ENCODE peak calls at places on chromosomes 4 and X, in four cellular contexts. H is NCI-H2029, T is posterior cingulate gyrus, W is right lobe of liver. Y is an unnamed sample.

GRCh38 chr4:94695389-94695788 is 62.4 kb upstream of the BMPR1B start:
- DNase-seq in H (no peak), T (no peak), W (no peak), Y (no peak)

GRCh38 chrX:120450163-120450562 is 18.9 kb downstream of the LAMP2 start:
- DNase-seq in W (no peak), T (no peak), H (no peak), Y (peak; percentile 4)

GRCh38 chr4:60683357-60683756 is 516.8 kb upstream of the ADGRL3 start:
- DNase-seq in W (no peak), H (no peak), T (no peak), Y (no peak)

GRCh38 chr4:82739292-82740190 is 59.1 kb downstream of the SCD5 start:
- DNase-seq in T (peak; percentile 46), H (peak; percentile 55), W (peak; percentile 85), Y (peak; percentile 84)

GRCh38 chrX:154542723-154543424 is 3.8 kb downstream of the G6PD start:
- DNase-seq in W (peak; percentile 74), H (no peak), T (no peak), Y (no peak)

GRCh38 chrX:15207384-15207783 is 62.5 kb downstream of the ASB9 start:
- DNase-seq in H (no peak), W (no peak), T (no peak), Y (no peak)

GRCh38 chrX:34555481-34555880 is 101.6 kb downstream of the TMEM47 start:
- DNase-seq in H (no peak), T (no peak), W (no peak), Y (no peak)

GRCh38 chrX:148381603-148382002 is 118.8 kb upstream of the AFF2 start:
- DNase-seq in W (no peak), H (no peak), T (no peak), Y (no peak)

GRCh38 chrX:108945883-108946523 is 209.6 kb upstream of the IRS4 start:
- DNase-seq in W (no peak), H (no peak), T (no peak), Y (no peak)

GRCh38 chrX:9227276-9227675 is 193.3 kb upstream of the FAM9B start:
- DNase-seq in T (no peak), W (no peak), H (no peak), Y (no peak)

GRCh38 chrX:106707771-106708454 is 18.6 kb upstream of the RNF128 start:
- DNase-seq in H (no peak), W (no peak), T (no peak), Y (no peak)

Y was measured in neural progenitor cell.